ENCODE peak calls at places on chromosomes 4 and X, in four cellular contexts. I is SK-N-SH, T is H1, H is HCT116. M is an unnamed sample.

GRCh38 chr4:69881173-69881773 is 21.3 kb upstream of the SULT1E1 start:
- DNase-seq in I (peak), T (no peak), H (peak), M (peak)

GRCh38 chr4:100828986-100829685 is 311.3 kb upstream of the EMCN start:
- DNase-seq in I (no peak), T (no peak), H (no peak), M (no peak)

GRCh38 chr4:77481856-77482255 is 123.8 kb upstream of the CXCL13 start:
- DNase-seq in H (no peak), T (no peak), I (no peak), M (no peak)

GRCh38 chr4:149910604-149911367 is 95.1 kb upstream of the IQCM start:
- DNase-seq in I (no peak), T (no peak), H (no peak), M (no peak)

GRCh38 chr4:14878681-14879080 is 123.6 kb upstream of the CPEB2 start:
- DNase-seq in H (no peak), T (no peak), I (no peak), M (no peak)

GRCh38 chr4:170157670-170158069 is 67.9 kb upstream of the AADAT start:
- DNase-seq in T (no peak), I (no peak), H (no peak), M (no peak)

GRCh38 chr4:105666693-105667092 is 41.8 kb downstream of the INTS12 start:
- DNase-seq in H (no peak), I (no peak), T (no peak), M (no peak)

GRCh38 chr4:77903186-77903585 is 40.6 kb downstream of the MRPL1 start:
- DNase-seq in H (no peak), T (no peak), I (no peak), M (no peak)

GRCh38 chr4:3706111-3706511 is 60.1 kb upstream of the ADRA2C start:
- DNase-seq in H (no peak), T (no peak), I (no peak), M (no peak)

GRCh38 chrX:143788265-143788664 is 67.7 kb upstream of the SPANXN2 start:
- DNase-seq in H (no peak), T (no peak), I (peak), M (peak)

GRCh38 chrX:99305573-99305972 is 1104.5 kb downstream of the PCDH19 start:
- DNase-seq in T (no peak), H (no peak), I (no peak), M (no peak)
- TF ChIP-seq POLR2AphosphoS5 in T (no peak), H (no peak), I (no peak), M (no peak)

GRCh38 chr4:154615211-154615610 is 2.8 kb upstream of the FGG start:
- DNase-seq in H (no peak), I (no peak), T (no peak), M (no peak)

GRCh38 chr4:154618708-154619315 is 6.4 kb upstream of the FGG start:
- DNase-seq in I (peak), H (peak), T (peak), M (no peak)

GRCh38 chr4:154617820-154618317 is 5.4 kb upstream of the FGG start:
- DNase-seq in I (no peak), T (no peak), H (no peak), M (no peak)

GRCh38 chr4:154616287-154616686 is 3.8 kb upstream of the FGG start:
- DNase-seq in T (no peak), H (no peak), I (no peak), M (no peak)

GRCh38 chr4:154616731-154617130 is 4.3 kb upstream of the FGG start:
- DNase-seq in I (no peak), T (no peak), H (no peak), M (no peak)
- TF ChIP-seq SIN3A in I (no peak), T (no peak), H (no peak), M (no peak)

GRCh38 chrX:102338162-102338561 is 91.2 kb downstream of the NXF2 start:
- DNase-seq in I (no peak), T (no peak), H (no peak), M (no peak)

GRCh38 chrX:102341867-102342266 is 94.9 kb downstream of the NXF2 start:
- DNase-seq in H (no peak), T (no peak), I (no peak), M (no peak)

DNA sequence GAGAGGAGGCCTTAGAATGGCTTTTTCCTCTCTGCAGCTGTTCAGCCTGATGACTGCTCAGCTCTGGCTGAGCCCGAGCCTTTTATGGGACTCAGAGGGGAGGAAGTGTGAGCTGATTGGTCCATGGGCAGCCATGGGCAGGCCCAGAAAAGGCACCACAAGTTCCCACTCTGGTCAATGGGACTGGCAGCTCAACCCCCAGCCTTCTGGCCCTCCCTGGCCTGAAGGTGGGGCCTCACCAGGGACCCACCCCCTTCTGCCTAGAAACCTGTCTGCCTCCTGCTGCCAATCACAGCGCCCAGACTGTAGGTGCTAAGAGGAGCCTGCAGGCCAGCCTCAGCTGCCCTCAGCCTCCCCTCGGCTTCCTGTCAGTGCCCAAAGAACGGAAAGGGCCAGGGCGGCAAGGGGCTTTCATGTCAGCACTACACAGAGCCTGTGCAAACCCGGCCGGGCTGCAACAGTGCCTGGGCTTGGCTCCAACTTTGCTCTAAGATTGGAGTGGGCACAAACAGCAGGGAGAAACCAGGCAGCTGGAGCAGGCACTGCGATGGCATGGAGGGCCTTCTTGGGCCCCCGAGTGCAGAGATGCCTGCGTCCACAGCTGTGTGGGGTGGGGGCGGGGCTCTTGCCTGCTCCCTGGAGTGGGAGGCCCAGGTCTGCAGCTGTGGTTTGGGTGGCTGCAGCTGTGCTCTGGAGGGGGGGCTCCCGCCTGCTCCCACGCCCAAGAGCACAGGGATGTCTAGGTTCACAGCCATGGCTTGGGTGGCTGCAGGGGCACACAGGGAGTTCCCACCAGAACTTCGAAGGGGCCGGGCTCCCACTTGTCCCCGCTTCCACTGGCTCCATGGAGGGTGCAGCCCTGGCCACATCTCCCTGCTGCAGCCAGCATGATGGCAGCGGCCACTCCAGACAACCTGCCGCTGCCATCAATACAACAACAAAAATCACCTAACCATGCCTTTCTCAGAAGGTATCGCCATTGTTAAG is 92.6 kb downstream of the NXF2 start:
- DNase-seq in T (no peak), H (no peak), I (no peak), M (no peak)
- H3K27ac ChIP-seq in T (no peak), H (no peak), I (no peak), M (no peak)

GRCh38 chr4:126737899-126738526 is 894.7 kb upstream of the INTU start:
- DNase-seq in H (no peak), I (no peak), T (no peak), M (no peak)
- TF ChIP-seq POLR2AphosphoS5 in H (no peak), I (no peak), T (no peak), M (no peak)

DNA sequence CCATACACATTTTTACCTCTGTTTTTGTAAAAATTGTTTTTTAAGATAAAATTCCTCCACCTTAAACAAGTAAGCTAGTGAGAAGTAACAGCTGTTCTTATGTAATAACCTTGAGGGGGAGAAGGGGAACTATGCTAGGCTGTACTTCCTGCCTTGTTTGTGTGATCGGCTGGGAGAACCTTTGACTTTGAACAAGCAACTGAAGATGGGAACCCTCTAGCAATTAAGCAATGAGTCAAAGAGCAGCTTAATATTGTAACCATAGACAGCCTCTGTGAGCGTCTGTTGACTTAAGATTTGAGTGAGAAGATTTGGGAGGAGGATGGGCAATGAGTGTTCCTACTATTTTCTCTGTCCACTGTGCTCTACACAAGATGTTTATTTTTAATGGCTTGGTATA is 135.1 kb downstream of the SCLT1 start:
- DNase-seq in T (no peak), I (no peak), H (no peak), M (no peak)
- TF ChIP-seq SIN3A in T (no peak), I (no peak), H (no peak), M (no peak)

DNA sequence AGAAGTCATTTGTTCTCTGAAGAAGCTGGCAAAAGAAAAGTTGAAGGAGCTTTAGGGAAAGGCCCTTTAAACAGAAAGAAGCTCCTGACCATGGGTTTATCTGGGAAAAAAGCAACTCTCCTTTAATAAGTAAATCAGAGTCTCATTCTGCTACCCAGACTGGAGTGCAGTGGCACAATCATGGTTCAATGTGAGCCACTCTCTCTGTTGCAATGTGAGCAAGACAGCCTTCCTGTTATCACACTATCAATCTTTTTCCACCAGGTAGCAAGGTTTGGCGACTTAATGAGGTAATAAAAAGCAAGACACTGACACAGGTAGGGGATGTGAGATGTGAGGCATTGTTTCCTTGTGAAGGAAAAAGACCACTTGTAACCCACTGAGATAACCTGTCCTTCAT is 111.3 kb downstream of the SYNPO2 start:
- DNase-seq in H (no peak), I (no peak), T (no peak), M (no peak)
- H3K27ac ChIP-seq in H (no peak), I (no peak), T (no peak), M (no peak)

GRCh38 chr4:336893-337142 is 796 bp upstream of the ZNF141 start:
- DNase-seq in I (no peak), H (no peak), T (no peak), M (no peak)

GRCh38 chr4:338759-339097 is 1.1 kb downstream of the ZNF141 start:
- DNase-seq in T (peak), I (no peak), H (no peak), M (no peak)

GRCh38 chr4:336099-336892 is 1.3 kb upstream of the ZNF141 start:
- DNase-seq in T (peak), I (peak), H (no peak), M (no peak)

GRCh38 chr4:337143-337931 is at the start of gene ZNF141:
- DNase-seq in H (no peak), I (peak), T (peak), M (no peak)

DNA sequence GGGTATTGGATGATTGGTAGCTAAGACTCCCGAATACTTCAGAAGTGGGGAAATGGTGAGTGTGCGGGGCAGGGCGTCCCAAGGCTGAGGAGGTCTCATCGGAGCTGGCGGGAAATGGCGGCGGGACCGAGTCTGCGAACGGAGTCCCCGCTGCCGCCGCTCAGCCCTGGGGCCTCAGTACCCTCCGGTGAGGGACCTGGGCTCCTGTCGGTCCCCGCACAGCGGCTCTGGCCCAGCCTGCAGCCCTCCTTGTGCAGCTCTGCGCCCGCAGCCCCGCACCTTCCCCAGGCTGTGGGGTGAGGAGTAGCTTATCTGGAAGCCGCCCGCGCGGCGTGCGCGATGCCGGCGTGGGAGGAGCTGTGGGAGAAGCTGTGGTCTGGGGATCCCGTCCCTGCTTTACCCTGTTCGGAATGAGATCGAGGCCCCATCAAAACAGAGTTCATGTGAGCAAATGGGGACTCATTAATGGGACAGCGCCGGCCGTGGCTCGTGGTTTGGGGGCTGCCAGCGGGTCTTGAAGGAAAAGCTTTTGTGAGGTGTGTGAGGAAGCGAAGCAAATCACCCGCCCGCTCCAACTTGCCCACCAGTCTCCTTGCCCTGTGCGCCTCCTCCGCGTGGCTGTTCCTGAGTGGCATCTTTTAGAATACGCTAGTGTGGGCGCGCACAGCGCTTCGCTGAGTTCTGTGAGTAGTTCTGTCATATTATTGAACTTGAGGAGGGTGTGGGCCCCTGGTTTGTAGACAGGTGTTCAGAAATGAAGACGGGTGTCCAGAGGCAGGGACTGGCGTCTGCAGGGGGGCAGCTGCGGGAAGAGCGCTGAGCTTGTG is 531 bp downstream of the ZNF141 start:
- DNase-seq in T (peak), I (no peak), H (no peak), M (no peak)
- TF ChIP-seq POLR2AphosphoS5 in T (no peak), I (no peak), H (no peak), M (no peak)

GRCh38 chrX:2610246-2611170 is 80.6 kb upstream of the CD99 start:
- DNase-seq in T (no peak), I (no peak), H (no peak), M (no peak)
- TF ChIP-seq SIN3A in T (no peak), I (no peak), H (no peak), M (no peak)

M was measured in Panc1.